ENCODE peak calls at places on chromosomes 13 and 19, in five cellular contexts. One of them, this sample, is unnamed.

GRCh38 chr13:37090912-37091311 is 14.6 kb downstream of the CSNK1A1L start:
- DNase-seq in CD8-positive, alpha-beta memory T cell: no peak
- DNase-seq in mucosa of descending colon: no peak
- DNase-seq in colonic mucosa: no peak
- DNase-seq in BE2C: no peak
- DNase-seq in this sample: no peak

GRCh38 chr19:46903458-46903857 is 42.7 kb downstream of the ARHGAP35 start:
- DNase-seq in BE2C: no peak
- DNase-seq in mucosa of descending colon: no peak
- DNase-seq in CD8-positive, alpha-beta memory T cell: no peak
- DNase-seq in colonic mucosa: no peak
- DNase-seq in this sample: no peak

GRCh38 chr19:4776436-4777205 is 14.9 kb upstream of the FEM1A start:
- DNase-seq in colonic mucosa: no peak
- DNase-seq in BE2C: no peak
- DNase-seq in CD8-positive, alpha-beta memory T cell: no peak
- DNase-seq in mucosa of descending colon: no peak
- DNase-seq in this sample: no peak

GRCh38 chr13:48138270-48138669 is 43.4 kb upstream of the MED4 start:
- DNase-seq in BE2C: no peak
- DNase-seq in CD8-positive, alpha-beta memory T cell: no peak
- DNase-seq in colonic mucosa: no peak
- DNase-seq in mucosa of descending colon: no peak
- DNase-seq in this sample: no peak

GRCh38 chr13:29929062-29929847 is 78.8 kb upstream of the UBL3 start:
- DNase-seq in mucosa of descending colon: no peak
- DNase-seq in CD8-positive, alpha-beta memory T cell: no peak
- DNase-seq in colonic mucosa: no peak
- DNase-seq in BE2C: no peak
- DNase-seq in this sample: no peak

GRCh38 chr13:60396783-60397692 is at the start of gene TDRD3:
- DNase-seq in CD8-positive, alpha-beta memory T cell: peak; percentile 85
- DNase-seq in mucosa of descending colon: peak; percentile 91
- DNase-seq in BE2C: peak; percentile 89
- DNase-seq in colonic mucosa: peak; percentile 87
- DNase-seq in this sample: peak; percentile 91

GRCh38 chr19:18044825-18045304 is 36.9 kb downstream of the ARRDC2 start:
- DNase-seq in mucosa of descending colon: peak; percentile 92
- DNase-seq in CD8-positive, alpha-beta memory T cell: peak; percentile 83
- DNase-seq in colonic mucosa: peak; percentile 89
- DNase-seq in BE2C: no peak
- DNase-seq in this sample: peak; percentile 64

GRCh38 chr19:22026687-22027086 is 15.9 kb upstream of the ZNF208 start:
- DNase-seq in mucosa of descending colon: no peak
- DNase-seq in CD8-positive, alpha-beta memory T cell: no peak
- DNase-seq in colonic mucosa: no peak
- DNase-seq in BE2C: no peak
- DNase-seq in this sample: no peak

GRCh38 chr13:21399741-21400140 is 59.4 kb downstream of the ZDHHC20 start:
- DNase-seq in colonic mucosa: no peak
- DNase-seq in CD8-positive, alpha-beta memory T cell: peak; percentile 33
- DNase-seq in BE2C: no peak
- DNase-seq in mucosa of descending colon: no peak
- DNase-seq in this sample: peak; percentile 95

GRCh38 chr13:94656766-94657165 is 55.1 kb downstream of the GPR180 start:
- DNase-seq in colonic mucosa: no peak
- DNase-seq in BE2C: no peak
- DNase-seq in mucosa of descending colon: no peak
- DNase-seq in CD8-positive, alpha-beta memory T cell: no peak
- DNase-seq in this sample: peak; percentile 78

GRCh38 chr13:24678151-24678550 is 2.1 kb upstream of the ATP12A start:
- DNase-seq in BE2C: no peak
- DNase-seq in CD8-positive, alpha-beta memory T cell: no peak
- DNase-seq in mucosa of descending colon: no peak
- DNase-seq in colonic mucosa: no peak
- DNase-seq in this sample: no peak
- H3K4me3 ChIP-seq in BE2C: no peak overlapping the region
- H3K4me3 ChIP-seq in CD8-positive, alpha-beta memory T cell: no peak overlapping the region
- H3K4me3 ChIP-seq in mucosa of descending colon: no peak overlapping the region
- H3K4me3 ChIP-seq in colonic mucosa: no peak overlapping the region
- H3K4me3 ChIP-seq in this sample: no peak overlapping the region

GRCh38 chr19:19068659-19069509 is 5.1 kb downstream of the SLC25A42 start:
- DNase-seq in BE2C: no peak
- DNase-seq in mucosa of descending colon: no peak
- DNase-seq in CD8-positive, alpha-beta memory T cell: no peak
- DNase-seq in colonic mucosa: no peak
- DNase-seq in this sample: no peak

GRCh38 chr19:19064811-19065745 is 1.3 kb downstream of the SLC25A42 start:
- DNase-seq in CD8-positive, alpha-beta memory T cell: peak; percentile 22
- DNase-seq in BE2C: no peak
- DNase-seq in mucosa of descending colon: no peak
- DNase-seq in colonic mucosa: peak; percentile 47
- DNase-seq in this sample: peak; percentile 54

GRCh38 chr19:19063183-19064097 is at the start of gene SLC25A42:
- DNase-seq in BE2C: peak; percentile 99
- DNase-seq in CD8-positive, alpha-beta memory T cell: peak; percentile 100
- DNase-seq in mucosa of descending colon: peak; percentile 100
- DNase-seq in colonic mucosa: peak; percentile 99
- DNase-seq in this sample: peak; percentile 100

GRCh38 chr19:19064098-19064722 is 416 bp downstream of the SLC25A42 start:
- DNase-seq in colonic mucosa: peak; percentile 37
- DNase-seq in BE2C: no peak
- DNase-seq in CD8-positive, alpha-beta memory T cell: no peak
- DNase-seq in mucosa of descending colon: no peak
- DNase-seq in this sample: no peak

DNA sequence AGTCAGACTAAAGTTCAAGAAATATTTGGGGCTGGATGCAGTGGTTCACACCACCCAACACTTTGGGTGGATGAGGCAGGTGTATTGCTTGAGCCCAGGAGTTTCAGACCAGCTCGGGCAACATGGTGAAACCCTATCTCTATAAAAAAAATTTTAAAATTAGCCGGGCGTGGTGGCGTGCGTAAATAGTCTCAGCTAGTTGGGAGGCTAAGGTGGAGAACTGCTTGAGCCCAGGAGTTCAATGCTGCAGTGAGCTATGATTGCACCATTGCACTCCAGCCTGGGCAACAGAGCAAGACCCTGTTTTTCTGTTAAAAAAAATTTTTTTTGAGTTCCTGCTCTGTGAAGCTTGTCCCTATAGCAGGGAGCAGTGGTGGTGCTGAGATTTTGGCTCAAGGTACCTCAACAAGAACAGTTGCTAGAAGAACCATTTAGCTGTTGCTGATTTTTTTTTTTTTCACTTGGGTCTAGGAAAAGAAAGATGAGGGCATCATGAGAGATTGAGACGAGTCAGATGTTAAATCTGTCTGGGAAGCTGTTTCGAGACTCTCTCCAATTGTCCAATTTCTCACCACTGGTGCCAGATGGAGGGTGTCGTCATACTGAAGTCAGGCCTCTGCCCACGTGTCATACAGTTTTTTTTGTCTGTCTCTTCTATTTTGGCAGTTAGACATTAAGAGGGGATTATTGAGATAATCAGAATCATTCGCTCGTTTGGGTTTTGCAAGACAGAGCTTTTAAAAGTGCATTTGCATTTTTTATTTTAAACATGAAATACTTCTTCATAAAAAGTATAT is 3.7 kb downstream of the SLC25A42 start:
- DNase-seq in CD8-positive, alpha-beta memory T cell: no peak
- DNase-seq in BE2C: no peak
- DNase-seq in mucosa of descending colon: no peak
- DNase-seq in colonic mucosa: no peak
- DNase-seq in this sample: peak; percentile 70
- H3K4me3 ChIP-seq in CD8-positive, alpha-beta memory T cell: no peak overlapping the region
- H3K4me3 ChIP-seq in BE2C: no peak overlapping the region
- H3K4me3 ChIP-seq in mucosa of descending colon: no peak overlapping the region
- H3K4me3 ChIP-seq in colonic mucosa: no peak overlapping the region
- H3K4me3 ChIP-seq in this sample: no peak overlapping the region

DNA sequence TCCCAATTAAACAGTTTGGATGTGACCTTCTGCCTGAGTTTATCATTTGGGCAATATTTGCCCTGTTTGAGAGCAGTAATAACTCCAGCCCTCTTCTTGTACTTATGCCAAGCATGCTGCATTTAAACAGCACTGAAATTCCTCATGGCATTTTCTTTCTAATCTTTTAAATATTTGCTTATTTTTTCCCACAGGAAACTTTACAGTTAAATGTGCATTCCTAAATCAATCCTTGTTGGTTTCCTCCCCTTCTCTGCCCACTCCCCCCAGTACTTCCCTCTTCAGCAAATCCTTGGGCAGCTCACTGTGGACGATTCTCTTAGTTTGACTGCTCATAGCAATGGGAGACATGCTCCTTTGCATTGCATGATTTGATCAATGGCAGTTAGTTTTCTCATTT is 68.7 kb downstream of the RAP2A start:
- DNase-seq in CD8-positive, alpha-beta memory T cell: no peak
- DNase-seq in colonic mucosa: no peak
- DNase-seq in BE2C: no peak
- DNase-seq in mucosa of descending colon: no peak
- DNase-seq in this sample: no peak
- H3K4me3 ChIP-seq in CD8-positive, alpha-beta memory T cell: no peak overlapping the region
- H3K4me3 ChIP-seq in colonic mucosa: no peak overlapping the region
- H3K4me3 ChIP-seq in BE2C: no peak overlapping the region
- H3K4me3 ChIP-seq in mucosa of descending colon: no peak overlapping the region
- H3K4me3 ChIP-seq in this sample: no peak overlapping the region

GRCh38 chr13:43878897-43879322 is 630 bp downstream of the CCDC122 start:
- DNase-seq in mucosa of descending colon: peak; percentile 85
- DNase-seq in CD8-positive, alpha-beta memory T cell: no peak
- DNase-seq in BE2C: no peak
- DNase-seq in colonic mucosa: peak; percentile 70
- DNase-seq in this sample: no peak

GRCh38 chr13:43880451-43880850 is 747 bp downstream of the LACC1 start:
- DNase-seq in mucosa of descending colon: no peak
- DNase-seq in BE2C: no peak
- DNase-seq in colonic mucosa: no peak
- DNase-seq in CD8-positive, alpha-beta memory T cell: no peak
- DNase-seq in this sample: no peak

GRCh38 chr13:43879323-43880181 is at the start of the genes CCDC122 and LACC1:
- DNase-seq in colonic mucosa: peak; percentile 78
- DNase-seq in CD8-positive, alpha-beta memory T cell: peak; percentile 72
- DNase-seq in BE2C: peak; percentile 79
- DNase-seq in mucosa of descending colon: peak; percentile 93
- DNase-seq in this sample: peak; percentile 77

GRCh38 chr13:43876366-43876765 is 3.2 kb downstream of the CCDC122 start:
- DNase-seq in colonic mucosa: no peak
- DNase-seq in BE2C: no peak
- DNase-seq in mucosa of descending colon: no peak
- DNase-seq in CD8-positive, alpha-beta memory T cell: no peak
- DNase-seq in this sample: no peak

DNA sequence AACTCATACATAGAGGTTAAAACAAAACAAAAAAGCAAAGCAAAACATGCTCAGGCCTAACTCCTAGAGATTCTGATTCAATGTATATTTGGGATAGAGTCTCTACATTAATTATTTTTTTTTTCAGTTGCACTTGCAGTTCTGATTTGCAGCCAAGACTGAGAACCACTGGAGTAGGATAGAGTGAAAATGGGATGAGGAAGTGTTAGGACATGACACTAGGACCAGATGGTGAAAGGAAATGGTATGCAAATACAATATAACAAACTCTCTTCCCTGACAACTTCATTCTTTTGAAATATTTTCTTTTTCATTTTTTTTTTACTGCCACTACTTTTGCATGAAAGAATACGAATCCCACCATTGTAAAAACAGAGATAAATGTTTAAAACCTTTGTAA is 1.8 kb downstream of the CCDC122 start:
- DNase-seq in mucosa of descending colon: no peak
- DNase-seq in BE2C: no peak
- DNase-seq in CD8-positive, alpha-beta memory T cell: no peak
- DNase-seq in colonic mucosa: no peak
- DNase-seq in this sample: no peak
- H3K4me3 ChIP-seq in mucosa of descending colon: no peak overlapping the region
- H3K4me3 ChIP-seq in BE2C: no peak overlapping the region
- H3K4me3 ChIP-seq in CD8-positive, alpha-beta memory T cell: no peak overlapping the region
- H3K4me3 ChIP-seq in colonic mucosa: no peak overlapping the region
- H3K4me3 ChIP-seq in this sample: no peak overlapping the region

GRCh38 chr19:35509861-35510625 is 3.4 kb downstream of the DMKN start:
- DNase-seq in colonic mucosa: peak; percentile 84
- DNase-seq in BE2C: peak; percentile 78
- DNase-seq in mucosa of descending colon: peak; percentile 73
- DNase-seq in CD8-positive, alpha-beta memory T cell: peak; percentile 61
- DNase-seq in this sample: peak; percentile 56
- H3K4me3 ChIP-seq in colonic mucosa: peak overlapping the region; percentile 43
- H3K4me3 ChIP-seq in BE2C: no peak overlapping the region
- H3K4me3 ChIP-seq in mucosa of descending colon: no peak overlapping the region
- H3K4me3 ChIP-seq in CD8-positive, alpha-beta memory T cell: peak overlapping the region; percentile 25
- H3K4me3 ChIP-seq in this sample: peak overlapping the region; percentile 15

This sample was measured in A673.